ENCODE peak calls at places on chromosome 2, in eight cellular contexts. Q, K, S, N, D, C, T and W are unnamed samples.

GRCh38 chr2:28606986-28607441 is 111.2 kb downstream of the PLB1 start:
- DNase-seq in Q (no peak), K (no peak), S (no peak), N (no peak), D (peak; percentile 97), C (no peak), T (no peak), W (no peak)

GRCh38 chr2:226838758-226839555 is 3.1 kb downstream of the RHBDD1 start:
- DNase-seq in Q (no peak), K (no peak), S (no peak), N (no peak), D (no peak), C (peak; percentile 17), T (no peak), W (no peak)

GRCh38 chr2:70283500-70284191 is 9.9 kb downstream of the SNRPG start:
- DNase-seq in Q (no peak), K (no peak), S (no peak), N (no peak), D (no peak), C (no peak), T (no peak), W (no peak)

GRCh38 chr2:238003234-238004032 is 36.6 kb downstream of the UBE2F start:
- DNase-seq in Q (no peak), K (no peak), S (no peak), N (no peak), D (no peak), C (no peak), T (peak; percentile 20), W (no peak)

GRCh38 chr2:208406474-208407451 is at the start of gene PTH2R:
- DNase-seq in Q (peak; percentile 18), K (no peak), S (no peak), N (no peak), D (peak; percentile 80), C (peak; percentile 20), T (no peak), W (no peak)

GRCh38 chr2:68333931-68334330 is 14.2 kb upstream of the CNRIP1 start:
- DNase-seq in Q (no peak), K (no peak), S (no peak), N (no peak), D (no peak), C (no peak), T (no peak), W (no peak)

GRCh38 chr2:182240862-182241371 is 185.9 kb downstream of the PDE1A start:
- DNase-seq in Q (peak; percentile 45), K (peak; percentile 50), S (peak; percentile 12), N (no peak), D (peak; percentile 59), C (peak; percentile 69), T (peak; percentile 1), W (peak; percentile 45)

GRCh38 chr2:72788756-72789155 is 37.1 kb downstream of the EXOC6B start:
- DNase-seq in Q (no peak), K (no peak), S (peak; percentile 62), N (no peak), D (no peak), C (no peak), T (no peak), W (no peak)